ENCODE peak calls at places on chromosomes 13 and 19, in six cellular contexts. One of them, this sample, is unnamed.

GRCh38 chr13:75896271-75896670 is 260.1 kb downstream of the LMO7 start:
- DNase-seq in retina: no peak
- DNase-seq in stimulated activated CD4-positive, alpha-beta T cell treated with anti-CD3 and anti-CD28 coated beads, Interleukin-1b, Interleukin-23, amount 100 ng/mL, for 1 hour: no peak
- DNase-seq in T follicular helper cell: no peak
- DNase-seq in heart left ventricle: no peak
- DNase-seq in left colon: no peak
- DNase-seq in this sample: no peak

GRCh38 chr19:35959968-35960320 is 23.8 kb downstream of the LRFN3 start:
- DNase-seq in left colon: no peak
- DNase-seq in stimulated activated CD4-positive, alpha-beta T cell treated with anti-CD3 and anti-CD28 coated beads, Interleukin-1b, Interleukin-23, amount 100 ng/mL, for 1 hour: no peak
- DNase-seq in T follicular helper cell: no peak
- DNase-seq in heart left ventricle: peak
- DNase-seq in retina: no peak
- DNase-seq in this sample: no peak

GRCh38 chr13:44763604-44764311 is 187.6 kb upstream of the TSC22D1 start:
- DNase-seq in left colon: peak
- DNase-seq in stimulated activated CD4-positive, alpha-beta T cell treated with anti-CD3 and anti-CD28 coated beads, Interleukin-1b, Interleukin-23, amount 100 ng/mL, for 1 hour: no peak
- DNase-seq in retina: peak
- DNase-seq in T follicular helper cell: no peak
- DNase-seq in heart left ventricle: peak
- DNase-seq in this sample: no peak

GRCh38 chr13:90896022-90896421 is 451.5 kb upstream of the MIR17HG start:
- DNase-seq in left colon: no peak
- DNase-seq in retina: no peak
- DNase-seq in T follicular helper cell: no peak
- DNase-seq in heart left ventricle: no peak
- DNase-seq in stimulated activated CD4-positive, alpha-beta T cell treated with anti-CD3 and anti-CD28 coated beads, Interleukin-1b, Interleukin-23, amount 100 ng/mL, for 1 hour: no peak
- DNase-seq in this sample: no peak

GRCh38 chr19:44141191-44142013 is at the start of gene ZNF234:
- DNase-seq in stimulated activated CD4-positive, alpha-beta T cell treated with anti-CD3 and anti-CD28 coated beads, Interleukin-1b, Interleukin-23, amount 100 ng/mL, for 1 hour: peak
- DNase-seq in heart left ventricle: peak
- DNase-seq in retina: peak
- DNase-seq in T follicular helper cell: peak
- DNase-seq in left colon: peak
- DNase-seq in this sample: no peak

GRCh38 chr13:38941353-38941945 is 49.2 kb downstream of the STOML3 start:
- DNase-seq in retina: no peak
- DNase-seq in left colon: no peak
- DNase-seq in heart left ventricle: no peak
- DNase-seq in T follicular helper cell: no peak
- DNase-seq in stimulated activated CD4-positive, alpha-beta T cell treated with anti-CD3 and anti-CD28 coated beads, Interleukin-1b, Interleukin-23, amount 100 ng/mL, for 1 hour: no peak
- DNase-seq in this sample: no peak

GRCh38 chr19:3028305-3029069 is 593 bp downstream of the TLE2 start:
- DNase-seq in retina: no peak
- DNase-seq in heart left ventricle: no peak
- DNase-seq in left colon: peak
- DNase-seq in stimulated activated CD4-positive, alpha-beta T cell treated with anti-CD3 and anti-CD28 coated beads, Interleukin-1b, Interleukin-23, amount 100 ng/mL, for 1 hour: no peak
- DNase-seq in T follicular helper cell: no peak
- DNase-seq in this sample: no peak

GRCh38 chr13:98515804-98516465 is 61.0 kb downstream of the STK24 start:
- DNase-seq in T follicular helper cell: no peak
- DNase-seq in heart left ventricle: no peak
- DNase-seq in stimulated activated CD4-positive, alpha-beta T cell treated with anti-CD3 and anti-CD28 coated beads, Interleukin-1b, Interleukin-23, amount 100 ng/mL, for 1 hour: no peak
- DNase-seq in left colon: no peak
- DNase-seq in retina: no peak
- DNase-seq in this sample: no peak

GRCh38 chr13:74443623-74444022 is 309.4 kb upstream of the KLF12 start:
- DNase-seq in retina: no peak
- DNase-seq in heart left ventricle: no peak
- DNase-seq in stimulated activated CD4-positive, alpha-beta T cell treated with anti-CD3 and anti-CD28 coated beads, Interleukin-1b, Interleukin-23, amount 100 ng/mL, for 1 hour: no peak
- DNase-seq in T follicular helper cell: no peak
- DNase-seq in left colon: no peak
- DNase-seq in this sample: no peak

GRCh38 chr13:112972867-112973576 is 4.0 kb downstream of the MCF2L start:
- DNase-seq in stimulated activated CD4-positive, alpha-beta T cell treated with anti-CD3 and anti-CD28 coated beads, Interleukin-1b, Interleukin-23, amount 100 ng/mL, for 1 hour: no peak
- DNase-seq in retina: peak
- DNase-seq in heart left ventricle: peak
- DNase-seq in left colon: peak
- DNase-seq in T follicular helper cell: no peak
- DNase-seq in this sample: no peak

GRCh38 chr13:79663977-79664636 is 183.2 kb downstream of the NDFIP2 start:
- DNase-seq in retina: no peak
- DNase-seq in left colon: no peak
- DNase-seq in stimulated activated CD4-positive, alpha-beta T cell treated with anti-CD3 and anti-CD28 coated beads, Interleukin-1b, Interleukin-23, amount 100 ng/mL, for 1 hour: no peak
- DNase-seq in T follicular helper cell: no peak
- DNase-seq in heart left ventricle: peak
- DNase-seq in this sample: no peak

GRCh38 chr13:27339299-27339698 is 68.7 kb downstream of the RASL11A start:
- DNase-seq in T follicular helper cell: peak
- DNase-seq in stimulated activated CD4-positive, alpha-beta T cell treated with anti-CD3 and anti-CD28 coated beads, Interleukin-1b, Interleukin-23, amount 100 ng/mL, for 1 hour: no peak
- DNase-seq in heart left ventricle: no peak
- DNase-seq in left colon: peak
- DNase-seq in retina: peak
- DNase-seq in this sample: no peak

GRCh38 chr13:106630650-106631049 is 62.7 kb upstream of the ARGLU1 start:
- DNase-seq in stimulated activated CD4-positive, alpha-beta T cell treated with anti-CD3 and anti-CD28 coated beads, Interleukin-1b, Interleukin-23, amount 100 ng/mL, for 1 hour: no peak
- DNase-seq in left colon: no peak
- DNase-seq in heart left ventricle: no peak
- DNase-seq in retina: peak
- DNase-seq in T follicular helper cell: no peak
- DNase-seq in this sample: no peak

GRCh38 chr13:75091707-75092106 is 390.3 kb downstream of the TBC1D4 start:
- DNase-seq in retina: peak
- DNase-seq in left colon: no peak
- DNase-seq in heart left ventricle: no peak
- DNase-seq in T follicular helper cell: no peak
- DNase-seq in stimulated activated CD4-positive, alpha-beta T cell treated with anti-CD3 and anti-CD28 coated beads, Interleukin-1b, Interleukin-23, amount 100 ng/mL, for 1 hour: no peak
- DNase-seq in this sample: no peak

GRCh38 chr13:76522083-76522755 is 364.0 kb downstream of the KCTD12 start:
- DNase-seq in left colon: no peak
- DNase-seq in T follicular helper cell: no peak
- DNase-seq in stimulated activated CD4-positive, alpha-beta T cell treated with anti-CD3 and anti-CD28 coated beads, Interleukin-1b, Interleukin-23, amount 100 ng/mL, for 1 hour: no peak
- DNase-seq in heart left ventricle: no peak
- DNase-seq in retina: no peak
- DNase-seq in this sample: no peak

GRCh38 chr13:31174018-31174417 is 12.3 kb upstream of the HSPH1 start:
- DNase-seq in heart left ventricle: no peak
- DNase-seq in left colon: no peak
- DNase-seq in retina: no peak
- DNase-seq in stimulated activated CD4-positive, alpha-beta T cell treated with anti-CD3 and anti-CD28 coated beads, Interleukin-1b, Interleukin-23, amount 100 ng/mL, for 1 hour: no peak
- DNase-seq in T follicular helper cell: no peak
- DNase-seq in this sample: no peak

GRCh38 chr13:107650081-107650701 is 565.1 kb downstream of the LIG4 start:
- DNase-seq in stimulated activated CD4-positive, alpha-beta T cell treated with anti-CD3 and anti-CD28 coated beads, Interleukin-1b, Interleukin-23, amount 100 ng/mL, for 1 hour: no peak
- DNase-seq in left colon: peak
- DNase-seq in heart left ventricle: peak
- DNase-seq in T follicular helper cell: no peak
- DNase-seq in retina: peak
- DNase-seq in this sample: no peak

GRCh38 chr13:49584771-49585182 is 581 bp downstream of the RCBTB1 start:
- DNase-seq in stimulated activated CD4-positive, alpha-beta T cell treated with anti-CD3 and anti-CD28 coated beads, Interleukin-1b, Interleukin-23, amount 100 ng/mL, for 1 hour: no peak
- DNase-seq in left colon: no peak
- DNase-seq in heart left ventricle: no peak
- DNase-seq in retina: no peak
- DNase-seq in T follicular helper cell: no peak
- DNase-seq in this sample: no peak

GRCh38 chr19:58575183-58576041 is 2.3 kb upstream of the MZF1 start:
- DNase-seq in left colon: peak
- DNase-seq in heart left ventricle: peak
- DNase-seq in T follicular helper cell: peak
- DNase-seq in retina: peak
- DNase-seq in stimulated activated CD4-positive, alpha-beta T cell treated with anti-CD3 and anti-CD28 coated beads, Interleukin-1b, Interleukin-23, amount 100 ng/mL, for 1 hour: peak
- DNase-seq in this sample: no peak

GRCh38 chr13:101447852-101448251 is 4.6 kb upstream of the ITGBL1 start:
- DNase-seq in retina: no peak
- DNase-seq in left colon: no peak
- DNase-seq in T follicular helper cell: no peak
- DNase-seq in stimulated activated CD4-positive, alpha-beta T cell treated with anti-CD3 and anti-CD28 coated beads, Interleukin-1b, Interleukin-23, amount 100 ng/mL, for 1 hour: no peak
- DNase-seq in heart left ventricle: no peak
- DNase-seq in this sample: no peak

GRCh38 chr13:81540777-81541176 is 1199.9 kb upstream of the SPRY2 start:
- DNase-seq in left colon: no peak
- DNase-seq in heart left ventricle: no peak
- DNase-seq in stimulated activated CD4-positive, alpha-beta T cell treated with anti-CD3 and anti-CD28 coated beads, Interleukin-1b, Interleukin-23, amount 100 ng/mL, for 1 hour: no peak
- DNase-seq in T follicular helper cell: no peak
- DNase-seq in retina: no peak
- DNase-seq in this sample: no peak

GRCh38 chr19:16142032-16142580 is 1.4 kb upstream of the HSH2D start:
- DNase-seq in heart left ventricle: no peak
- DNase-seq in stimulated activated CD4-positive, alpha-beta T cell treated with anti-CD3 and anti-CD28 coated beads, Interleukin-1b, Interleukin-23, amount 100 ng/mL, for 1 hour: no peak
- DNase-seq in retina: no peak
- DNase-seq in left colon: no peak
- DNase-seq in T follicular helper cell: no peak
- DNase-seq in this sample: no peak